ENCODE peak calls at places on chromosomes 6 and 20, in four cellular contexts. One of them, this sample, is unnamed.

GRCh38 chr6:25337431-25337830 is 58.3 kb downstream of the CARMIL1 start:
- DNase-seq in psoas muscle: no peak
- DNase-seq in neural progenitor cell: no peak
- DNase-seq in colonic mucosa: no peak
- DNase-seq in this sample: no peak

GRCh38 chr6:163947276-163947675 is 532.8 kb downstream of the QKI start:
- DNase-seq in psoas muscle: no peak
- DNase-seq in neural progenitor cell: no peak
- DNase-seq in colonic mucosa: no peak
- DNase-seq in this sample: no peak

GRCh38 chr20:51004305-51004727 is 18.6 kb downstream of the KCNG1 start:
- DNase-seq in psoas muscle: no peak
- DNase-seq in neural progenitor cell: no peak
- DNase-seq in colonic mucosa: no peak
- DNase-seq in this sample: no peak

GRCh38 chr6:140069576-140069975 is 695.1 kb upstream of the CITED2 start:
- DNase-seq in psoas muscle: no peak
- DNase-seq in neural progenitor cell: no peak
- DNase-seq in colonic mucosa: no peak
- DNase-seq in this sample: no peak

GRCh38 chr20:56778765-56779195 is 149.7 kb downstream of the TFAP2C start:
- DNase-seq in psoas muscle: no peak
- DNase-seq in neural progenitor cell: peak; percentile 37
- DNase-seq in colonic mucosa: no peak
- DNase-seq in this sample: peak; percentile 69

GRCh38 chr6:36075656-36076055 is 48.0 kb downstream of the MAPK14 start:
- DNase-seq in psoas muscle: no peak
- DNase-seq in neural progenitor cell: no peak
- DNase-seq in colonic mucosa: no peak
- DNase-seq in this sample: peak; percentile 52

GRCh38 chr6:28553986-28554881 is 28.6 kb downstream of the GPX5 start:
- DNase-seq in psoas muscle: no peak
- DNase-seq in neural progenitor cell: no peak
- DNase-seq in colonic mucosa: no peak
- DNase-seq in this sample: no peak

GRCh38 chr6:120173250-120173649 is 823.7 kb upstream of the MAN1A1 start:
- DNase-seq in psoas muscle: no peak
- DNase-seq in neural progenitor cell: no peak
- DNase-seq in colonic mucosa: no peak
- DNase-seq in this sample: no peak

GRCh38 chr6:108727966-108728730 is 120.1 kb upstream of the ARMC2 start:
- DNase-seq in psoas muscle: no peak
- DNase-seq in neural progenitor cell: no peak
- DNase-seq in colonic mucosa: no peak
- DNase-seq in this sample: peak; percentile 30

GRCh38 chr6:110813338-110813737 is 1.9 kb downstream of the CDK19 start:
- DNase-seq in psoas muscle: no peak
- DNase-seq in neural progenitor cell: no peak
- DNase-seq in colonic mucosa: no peak
- DNase-seq in this sample: no peak

GRCh38 chr6:110814488-110815259 is 595 bp downstream of the CDK19 start:
- DNase-seq in psoas muscle: peak; percentile 80
- DNase-seq in neural progenitor cell: peak; percentile 66
- DNase-seq in colonic mucosa: peak; percentile 57
- DNase-seq in this sample: peak; percentile 82

GRCh38 chr6:110815260-110816109 is at the start of gene CDK19:
- DNase-seq in psoas muscle: peak; percentile 99
- DNase-seq in neural progenitor cell: peak; percentile 99
- DNase-seq in colonic mucosa: peak; percentile 98
- DNase-seq in this sample: peak; percentile 99

GRCh38 chr6:110812719-110813118 is 2.5 kb downstream of the CDK19 start:
- DNase-seq in psoas muscle: no peak
- DNase-seq in neural progenitor cell: no peak
- DNase-seq in colonic mucosa: no peak
- DNase-seq in this sample: no peak

DNA sequence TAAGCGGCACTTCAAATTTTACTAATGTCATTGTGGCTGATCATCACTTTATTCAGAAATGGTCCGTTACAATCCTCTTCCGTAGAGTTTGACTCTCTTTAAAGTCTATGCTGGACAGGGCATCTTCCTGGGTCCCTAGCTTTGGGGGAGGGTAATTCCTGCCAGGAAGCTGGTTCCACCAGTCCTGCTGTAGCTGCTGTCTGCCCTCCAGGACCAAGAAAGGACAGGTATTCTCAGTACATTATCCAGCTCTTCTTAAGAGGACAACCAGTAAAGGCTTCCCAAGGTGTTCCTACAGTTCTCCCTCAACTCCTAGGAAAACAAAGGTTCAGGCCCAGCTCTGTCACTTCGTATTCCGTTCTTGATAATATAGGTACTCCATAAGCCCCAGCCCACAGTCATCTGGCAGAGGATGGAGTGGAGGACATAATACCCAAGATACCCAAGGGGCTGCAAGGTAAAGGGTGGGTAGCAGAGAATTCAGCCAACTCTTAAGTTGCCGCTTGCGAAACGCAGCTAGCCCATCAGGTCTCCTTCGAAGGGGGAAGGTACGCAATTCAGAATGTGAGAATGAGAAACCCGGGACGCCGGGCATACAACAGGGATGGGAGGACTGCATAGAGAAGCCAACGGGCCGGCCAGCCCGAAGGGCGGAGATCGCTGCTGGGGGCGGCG is 1.3 kb downstream of the CDK19 start:
- DNase-seq in psoas muscle: no peak
- DNase-seq in neural progenitor cell: peak; percentile 17
- DNase-seq in colonic mucosa: peak; percentile 40
- DNase-seq in this sample: no peak
- H3K4me1 ChIP-seq in psoas muscle: peaks cover 9% of the 10 kb centered on the region
- H3K4me1 ChIP-seq in neural progenitor cell: peaks cover 17% of the 10 kb centered on the region
- H3K4me1 ChIP-seq in colonic mucosa: peaks cover 9% of the 10 kb centered on the region
- H3K4me1 ChIP-seq in this sample: no peaks in the 10 kb centered on the region

DNA sequence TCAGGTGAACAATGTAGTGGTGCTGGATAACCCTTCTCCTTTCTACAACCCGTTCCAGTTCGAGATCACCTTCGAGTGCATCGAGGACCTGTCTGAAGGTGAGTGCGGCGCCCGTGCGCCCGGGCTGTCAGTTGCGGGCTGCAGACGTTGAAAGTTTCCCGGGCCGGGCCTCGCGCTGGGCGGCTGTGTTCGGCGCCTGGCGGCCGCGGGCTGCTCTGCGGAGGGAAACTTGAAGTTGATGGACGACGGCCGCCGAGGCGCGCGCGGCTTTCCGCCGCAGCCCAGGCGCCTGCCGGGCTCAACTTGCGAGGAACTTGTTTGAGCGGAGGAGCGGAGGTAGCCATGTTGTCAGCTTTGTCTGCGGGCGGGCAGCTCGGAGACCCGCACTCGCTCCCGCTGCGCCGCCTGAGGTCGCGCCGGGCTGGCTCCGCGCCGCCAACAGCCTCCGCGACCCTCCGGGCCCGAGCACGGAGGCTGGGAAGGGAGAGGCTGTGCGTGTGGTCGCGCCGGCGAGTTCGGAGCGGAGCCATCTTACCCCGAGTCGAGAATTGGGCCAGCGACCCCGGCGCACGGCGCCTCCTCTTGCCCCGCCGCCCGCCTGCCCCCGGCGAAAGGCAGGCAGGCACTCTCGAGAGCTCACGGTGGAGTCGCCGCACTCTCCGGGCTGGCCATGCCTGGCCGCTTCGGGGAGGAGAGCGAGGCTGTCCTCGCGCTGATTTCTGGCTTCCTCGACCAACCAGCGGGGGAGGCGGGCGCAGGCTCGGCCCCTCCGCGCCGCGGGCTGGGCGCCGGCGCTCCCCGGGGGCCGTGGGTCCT is 681 bp downstream of the ASF1A start:
- DNase-seq in psoas muscle: peak; percentile 87
- DNase-seq in neural progenitor cell: peak; percentile 67
- DNase-seq in colonic mucosa: peak; percentile 67
- DNase-seq in this sample: peak; percentile 79
- H3K4me1 ChIP-seq in psoas muscle: peaks cover 18% of the 10 kb centered on the region
- H3K4me1 ChIP-seq in neural progenitor cell: peaks cover 38% of the 10 kb centered on the region
- H3K4me1 ChIP-seq in colonic mucosa: no peaks in the 10 kb centered on the region
- H3K4me1 ChIP-seq in this sample: peaks cover 8% of the 10 kb centered on the region

DNA sequence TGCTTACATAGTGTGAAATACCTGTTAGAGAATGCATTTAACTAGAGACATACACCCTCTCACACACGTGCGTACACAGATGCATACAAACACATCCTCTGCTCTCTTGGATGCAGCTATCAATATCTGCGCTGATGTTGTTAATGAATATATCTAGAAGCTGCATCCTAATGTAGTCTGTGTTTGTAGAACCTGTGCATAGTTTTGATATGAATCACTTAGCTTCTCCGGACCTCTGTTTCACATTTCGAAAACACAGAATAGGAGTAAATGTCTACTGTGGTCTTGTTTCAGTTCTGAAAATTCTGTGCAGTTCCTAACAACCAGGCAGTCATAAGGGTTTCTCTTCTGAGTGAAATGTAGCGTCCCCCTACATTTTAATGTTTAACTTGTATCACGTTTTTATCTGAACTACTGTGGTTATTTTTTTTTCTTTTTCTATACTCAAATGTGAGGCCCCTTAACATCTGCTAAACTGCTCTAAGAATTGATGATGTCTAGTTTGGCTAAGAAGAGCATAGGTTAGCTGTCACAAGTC is 254.6 kb downstream of the TMEM242 start:
- DNase-seq in psoas muscle: no peak
- DNase-seq in neural progenitor cell: no peak
- DNase-seq in colonic mucosa: no peak
- DNase-seq in this sample: no peak
- H3K4me1 ChIP-seq in psoas muscle: peaks cover 54% of the 10 kb centered on the region
- H3K4me1 ChIP-seq in neural progenitor cell: peaks cover 51% of the 10 kb centered on the region
- H3K4me1 ChIP-seq in colonic mucosa: no peaks in the 10 kb centered on the region
- H3K4me1 ChIP-seq in this sample: peaks cover 7% of the 10 kb centered on the region

GRCh38 chr20:61795669-61796630 is 269.7 kb downstream of the TAF4 start:
- DNase-seq in psoas muscle: peak; percentile 38
- DNase-seq in neural progenitor cell: no peak
- DNase-seq in colonic mucosa: no peak
- DNase-seq in this sample: no peak
- H3K4me1 ChIP-seq in psoas muscle: no peaks in the 10 kb centered on the region
- H3K4me1 ChIP-seq in neural progenitor cell: peaks cover 4% of the 10 kb centered on the region
- H3K4me1 ChIP-seq in colonic mucosa: no peaks in the 10 kb centered on the region
- H3K4me1 ChIP-seq in this sample: no peaks in the 10 kb centered on the region

DNA sequence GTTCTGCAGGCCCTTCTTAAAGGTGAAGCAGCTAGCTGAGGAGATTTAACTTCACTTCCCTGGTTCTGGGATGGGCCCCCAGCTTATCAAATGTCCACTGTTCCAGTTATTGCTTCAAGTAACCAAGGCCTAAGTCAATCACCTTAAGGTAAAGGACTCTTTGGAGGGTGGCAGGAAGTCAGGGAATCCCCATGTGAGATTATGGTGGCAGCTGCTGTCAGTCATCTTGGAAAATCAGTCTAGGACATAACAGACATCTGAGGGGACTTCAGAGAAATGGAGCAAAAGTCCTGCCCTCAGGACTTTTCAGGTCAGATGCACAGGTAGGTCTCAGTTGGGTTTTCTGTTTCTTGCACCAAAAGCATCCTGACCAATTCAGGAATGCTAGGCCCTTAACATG is 3.8 kb downstream of the ELOVL5 start:
- DNase-seq in psoas muscle: no peak
- DNase-seq in neural progenitor cell: no peak
- DNase-seq in colonic mucosa: no peak
- DNase-seq in this sample: no peak
- H3K4me1 ChIP-seq in psoas muscle: no peaks in the 10 kb centered on the region
- H3K4me1 ChIP-seq in neural progenitor cell: peaks cover 24% of the 10 kb centered on the region
- H3K4me1 ChIP-seq in colonic mucosa: no peaks in the 10 kb centered on the region
- H3K4me1 ChIP-seq in this sample: peaks cover 3% of the 10 kb centered on the region